ENCODE peak calls at places on chromosome 11, in ten cellular contexts. Z is tibial nerve, K is substantia nigra, E is AG08395, C is fibroblast of pulmonary artery, G is HAP-1, O is NCI-H345, J is sciatic nerve, T is amniotic stem cell, Y is NCI-H1694 treated with DMSO at 0.1 percent for 48 hours. D is an unnamed sample.

GRCh38 chr11:45880772-45881570 is 4.5 kb upstream of the MAPK8IP1 start:
- DNase-seq in Z (no peak), J (no peak), C (peak), G (no peak), K (no peak), E (no peak), O (no peak), T (no peak), Y (peak), D (no peak)

GRCh38 chr11:36684840-36685800 is 87.1 kb upstream of the RAG2 start:
- DNase-seq in O (no peak), K (no peak), G (no peak), Y (no peak), E (no peak), C (no peak), J (no peak), Z (no peak), T (no peak), D (no peak)

GRCh38 chr11:3989251-3989650 is 105.3 kb upstream of the RRM1 start:
- DNase-seq in E (no peak), J (no peak), Y (no peak), O (no peak), G (no peak), Z (no peak), C (no peak), T (no peak), K (peak), D (no peak)

GRCh38 chr11:69174841-69175240 is 19.1 kb downstream of the SMIM38 start:
- DNase-seq in G (no peak), C (no peak), O (no peak), Z (no peak), J (no peak), Y (no peak), T (no peak), K (no peak), E (no peak), D (no peak)

GRCh38 chr11:45213316-45213665 is 66.9 kb downstream of the PRDM11 start:
- DNase-seq in O (no peak), Y (no peak), G (no peak), T (no peak), E (no peak), K (no peak), C (no peak), Z (no peak), J (no peak), D (no peak)

GRCh38 chr11:84558085-84558905 is 1068.8 kb downstream of the DLG2 start:
- DNase-seq in Y (peak), K (peak), E (peak), C (peak), T (no peak), O (peak), G (peak), J (no peak), Z (peak), D (no peak)

GRCh38 chr11:133064152-133064877 is 468.0 kb downstream of the OPCML start:
- DNase-seq in Y (peak), E (peak), J (peak), T (peak), Z (peak), O (peak), G (no peak), K (peak), C (peak), D (no peak)

GRCh38 chr11:116454020-116454645 is 318.7 kb downstream of the BUD13 start:
- DNase-seq in G (peak), J (peak), C (peak), T (no peak), O (peak), K (peak), E (no peak), Y (no peak), Z (peak), D (peak)

GRCh38 chr11:36441610-36442208 is 68.4 kb downstream of the TRAF6 start:
- DNase-seq in T (no peak), Y (no peak), C (no peak), O (no peak), J (no peak), E (no peak), Z (no peak), K (no peak), G (no peak), D (no peak)

GRCh38 chr11:2794419-2794795 is 91.2 kb downstream of the CDKN1C start:
- DNase-seq in J (no peak), C (no peak), O (no peak), G (no peak), Y (no peak), T (no peak), K (no peak), E (no peak), Z (no peak), D (peak)

GRCh38 chr11:57648791-57649735 is 649 bp downstream of the YPEL4 start:
- DNase-seq in Z (no peak), C (peak), E (no peak), K (peak), J (no peak), Y (no peak), O (no peak), T (no peak), G (no peak), D (no peak)

GRCh38 chr11:124859171-124859570 is 6.1 kb upstream of the ROBO3 start:
- DNase-seq in E (no peak), C (no peak), O (no peak), J (no peak), G (no peak), Y (no peak), K (no peak), T (no peak), Z (no peak), D (no peak)

GRCh38 chr11:64620286-64620962 is 29.4 kb downstream of the SLC22A12 start:
- DNase-seq in K (peak), J (no peak), G (no peak), Z (no peak), T (no peak), E (no peak), Y (no peak), O (no peak), C (peak), D (no peak)

GRCh38 chr11:17188675-17189074 is 19.1 kb downstream of the PIK3C2A start:
- DNase-seq in Y (no peak), E (no peak), O (no peak), T (no peak), J (no peak), Z (no peak), C (peak), K (no peak), G (no peak), D (no peak)

GRCh38 chr11:117535201-117535869 is 207.7 kb downstream of the CEP164 start:
- DNase-seq in G (no peak), K (peak), T (no peak), J (peak), O (peak), Y (no peak), C (no peak), E (no peak), Z (peak), D (no peak)

GRCh38 chr11:133163463-133164419 is 368.6 kb downstream of the OPCML start:
- DNase-seq in K (peak), J (no peak), Z (peak), T (no peak), Y (peak), O (peak), E (peak), G (peak), C (peak), D (no peak)

GRCh38 chr11:26079966-26080365 is 252.0 kb upstream of the ANO3 start:
- DNase-seq in E (no peak), Z (no peak), T (no peak), Y (no peak), K (no peak), O (peak), J (no peak), G (no peak), C (no peak), D (no peak)

D was measured in gastrocnemius medialis.